ENCODE peak calls at places on chromosome 21, in five cellular contexts. I, X, W, H and R are unnamed samples. For H3F3A, the result is how much of the 10 kb centered on the place peaks cover.

GRCh38 chr21:38628426-38628825 is 130.1 kb upstream of the ERG start:
- DNase-seq in I (no peak), X (no peak), W (no peak), H (peak), R (no peak)

GRCh38 chr21:16084776-16085364 is 355.1 kb downstream of the USP25 start:
- DNase-seq in I (no peak), X (no peak), W (peak), H (no peak), R (no peak)

GRCh38 chr21:36203603-36203889 is 46.9 kb downstream of the DOP1B start:
- DNase-seq in I (peak), X (no peak), W (peak), H (no peak), R (peak)

GRCh38 chr21:31943586-31943985 is 70.8 kb downstream of the HUNK start:
- DNase-seq in I (no peak), X (no peak), W (no peak), H (no peak), R (no peak)

GRCh38 chr21:44958471-44959191 is 18.8 kb downstream of the SLX9 start:
- DNase-seq in I (no peak), X (peak), W (no peak), H (no peak), R (peak)

GRCh38 chr21:31895069-31895851 is 22.4 kb downstream of the HUNK start:
- DNase-seq in I (no peak), X (no peak), W (no peak), H (no peak), R (no peak)

GRCh38 chr21:38861006-38861405 is 55.3 kb downstream of the ETS2 start:
- DNase-seq in I (no peak), X (no peak), W (no peak), H (no peak), R (peak)

GRCh38 chr21:40841524-40842196 is 5.3 kb downstream of the DSCAM start:
- DNase-seq in I (no peak), X (peak), W (peak), H (peak), R (peak)

GRCh38 chr21:14916676-14917141 is 148.1 kb downstream of the NRIP1 start:
- DNase-seq in I (peak), X (no peak), W (peak), H (peak), R (no peak)

GRCh38 chr21:35144978-35145377 is 95.9 kb upstream of the RUNX1 start:
- DNase-seq in I (no peak), X (no peak), W (no peak), H (no peak), R (no peak)

GRCh38 chr21:40208960-40209359 is 341.7 kb downstream of the PCP4 start:
- DNase-seq in I (no peak), X (no peak), W (no peak), H (no peak), R (no peak)

GRCh38 chr21:36183144-36183795 is 26.6 kb downstream of the DOP1B start:
- DNase-seq in I (peak), X (no peak), W (no peak), H (no peak), R (no peak)

GRCh38 chr21:39467746-39468145 is 16.0 kb downstream of the SH3BGR start:
- DNase-seq in I (no peak), X (no peak), W (no peak), H (no peak), R (no peak)

GRCh38 chr21:28754127-28754611 is 238.5 kb downstream of the LTN1 start:
- DNase-seq in I (no peak), X (no peak), W (no peak), H (no peak), R (no peak)

GRCh38 chr21:41873426-41873825 is 5.7 kb downstream of the PRDM15 start:
- DNase-seq in I (no peak), X (no peak), W (no peak), H (no peak), R (no peak)
- H3F3A ChIP-seq in I (under half), X (under half), W (under half), H (under half), R (under half)

DNA sequence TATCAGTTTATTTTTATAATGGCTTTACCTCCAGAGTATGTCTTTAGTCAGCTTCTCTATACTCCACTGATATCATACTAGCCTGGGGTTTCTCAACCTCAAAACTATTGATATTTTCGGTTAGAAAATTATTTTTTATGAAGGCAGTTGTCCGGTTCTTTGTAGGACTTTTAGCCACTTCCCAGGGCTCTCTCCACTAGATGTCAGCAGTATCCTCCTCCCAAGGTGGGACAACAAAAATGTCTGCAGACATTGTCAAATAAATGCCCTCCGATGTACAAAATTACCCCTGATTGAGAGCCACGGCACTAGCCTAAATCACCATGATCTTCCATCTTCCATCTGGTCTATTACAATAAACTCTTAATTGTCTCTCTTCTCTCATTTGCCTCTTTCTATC is 4.1 kb upstream of the GRIK1 start:
- DNase-seq in I (no peak), X (peak), W (peak), H (peak), R (peak)
- TF ChIP-seq CTCF in I (peak), X (peak), W (peak), H (peak), R (peak)

GRCh38 chr21:42467613-42467983 is 28.4 kb downstream of the RSPH1 start:
- DNase-seq in I (no peak), X (no peak), W (no peak), H (no peak), R (no peak)
- H3K4me3 ChIP-seq in I (no peak), X (no peak), W (no peak), H (no peak), R (no peak)

GRCh38 chr21:43826623-43826974 is 37.2 kb downstream of the RRP1 start:
- DNase-seq in I (no peak), X (no peak), W (no peak), H (no peak), R (peak)
- H3F3A ChIP-seq in I (under half), X (under half), W (under half), H (under half), R (under half)

GRCh38 chr21:26732442-26733221 is 112.6 kb downstream of the ADAMTS1 start:
- DNase-seq in I (no peak), X (peak), W (peak), H (peak), R (peak)
- TF ChIP-seq CTCF in I (peak), X (peak), W (peak), H (peak), R (peak)

GRCh38 chr21:37564924-37565529 is 198.5 kb downstream of the DYRK1A start:
- DNase-seq in I (no peak), X (peak), W (peak), H (no peak), R (no peak)
- H3K4me3 ChIP-seq in I (peak), X (no peak), W (peak), H (peak), R (peak)

DNA sequence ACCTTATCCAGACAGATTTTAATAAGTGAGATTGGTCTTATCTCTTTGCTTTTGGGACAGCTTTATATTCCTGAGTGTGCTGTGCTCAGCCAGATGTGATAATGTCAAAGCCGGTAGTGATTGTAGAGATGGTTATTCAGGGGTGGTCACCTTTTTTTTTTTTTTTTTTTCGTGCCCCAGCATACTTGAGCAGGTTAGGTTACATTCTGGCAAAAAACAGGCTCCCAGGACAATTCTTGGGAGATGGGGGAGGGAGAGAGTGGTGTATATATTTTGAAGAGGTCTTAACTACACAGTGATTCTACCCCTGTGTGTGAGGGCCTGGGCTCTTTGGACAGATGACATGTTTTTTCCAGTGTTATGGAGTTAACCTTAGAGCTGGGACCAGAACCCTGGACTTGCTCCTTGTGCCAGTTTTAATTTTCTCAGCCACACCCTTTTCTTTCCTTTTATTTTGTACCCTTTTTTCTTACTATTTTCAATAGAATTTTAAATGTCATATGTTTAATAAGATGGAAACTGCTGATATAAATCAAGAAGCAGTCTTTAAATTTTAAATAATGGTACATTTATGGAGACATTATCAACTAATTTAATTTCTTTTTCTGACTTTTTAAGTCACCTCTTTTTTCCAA is 88.4 kb downstream of the DYRK1A start:
- DNase-seq in I (no peak), X (no peak), W (no peak), H (no peak), R (peak)
- H3F3A ChIP-seq in I (under half), X (under half), W (under half), H (under half), R (under half)

DNA sequence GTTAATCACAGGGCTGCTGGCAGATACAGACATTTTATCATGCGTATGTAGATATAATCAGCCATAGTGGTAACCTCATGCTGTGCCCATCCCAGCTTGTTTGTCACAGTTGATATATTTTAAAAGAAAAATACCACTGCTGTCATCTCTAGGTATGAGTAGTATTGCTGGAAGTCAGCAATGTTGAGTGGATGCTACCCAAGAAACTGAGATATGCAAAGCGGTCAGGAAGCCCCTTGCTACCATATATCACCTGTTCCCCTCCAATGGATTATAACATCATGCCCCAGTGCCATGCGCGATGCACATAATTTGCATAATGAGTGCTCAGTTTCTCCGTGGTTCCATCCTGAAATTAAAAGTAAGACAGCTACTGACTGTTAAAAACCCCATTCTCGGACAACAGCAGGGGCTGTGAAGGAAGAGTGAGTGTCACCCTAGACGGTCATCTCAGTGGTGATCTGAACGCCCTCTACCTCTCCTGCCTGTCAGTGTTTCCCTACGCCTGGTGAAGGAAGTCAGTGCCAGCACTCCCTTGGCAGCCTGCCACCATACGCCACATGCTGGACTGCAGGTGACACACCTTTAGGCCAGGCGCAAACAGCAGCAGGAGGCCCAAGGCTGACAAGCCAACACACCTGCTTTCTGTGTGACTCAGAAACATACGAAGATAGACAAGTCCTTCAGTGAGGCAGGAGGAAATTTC is 2.7 kb downstream of the IL10RB start:
- DNase-seq in I (peak), X (no peak), W (peak), H (no peak), R (no peak)
- TF ChIP-seq CTCF in I (peak), X (no peak), W (peak), H (no peak), R (no peak)

GRCh38 chr21:19328954-19329353 is 925.4 kb upstream of the TMPRSS15 start:
- DNase-seq in I (no peak), X (no peak), W (no peak), H (no peak), R (no peak)
- H3K4me3 ChIP-seq in I (no peak), X (no peak), W (no peak), H (no peak), R (no peak)

DNA sequence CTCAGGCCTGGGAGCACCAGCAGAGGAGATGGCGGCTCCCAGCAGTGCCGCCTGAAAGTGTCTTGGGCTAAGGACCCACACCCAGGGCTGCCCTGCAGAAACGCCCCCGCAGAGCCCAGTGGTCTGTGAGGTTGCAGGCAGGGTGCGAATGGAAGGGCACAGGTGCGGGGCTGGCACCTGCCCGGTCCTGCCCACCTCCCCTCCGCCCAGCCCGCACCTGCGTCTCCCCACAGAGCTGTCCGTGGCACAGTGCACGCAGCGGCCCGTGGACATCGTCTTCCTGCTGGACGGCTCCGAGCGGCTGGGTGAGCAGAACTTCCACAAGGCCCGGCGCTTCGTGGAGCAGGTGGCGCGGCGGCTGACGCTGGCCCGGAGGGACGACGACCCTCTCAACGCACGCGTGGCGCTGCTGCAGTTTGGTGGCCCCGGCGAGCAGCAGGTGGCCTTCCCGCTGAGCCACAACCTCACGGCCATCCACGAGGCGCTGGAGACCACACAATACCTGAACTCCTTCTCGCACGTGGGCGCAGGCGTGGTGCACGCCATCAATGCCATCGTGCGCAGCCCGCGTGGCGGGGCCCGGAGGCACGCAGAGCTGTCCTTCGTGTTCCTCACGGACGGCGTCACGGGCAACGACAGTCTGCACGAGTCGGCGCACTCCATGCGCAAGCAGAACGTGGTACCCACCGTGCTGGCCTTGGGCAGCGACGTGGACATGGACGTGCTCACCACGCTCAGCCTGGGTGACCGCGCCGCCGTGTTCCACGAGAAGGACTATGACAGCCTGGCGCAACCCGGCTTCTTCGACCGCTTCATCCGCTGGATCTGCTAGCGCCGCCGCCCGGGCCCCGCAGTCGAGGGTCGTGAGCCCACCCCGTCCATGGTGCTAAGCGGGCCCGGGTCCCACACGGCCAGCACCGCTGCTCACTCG is 23.4 kb downstream of the FTCD start:
- DNase-seq in I (no peak), X (no peak), W (no peak), H (no peak), R (no peak)
- H3F3A ChIP-seq in I (under half), X (under half), W (under half), H (under half), R (under half)